ENCODE peak calls at places on chromosomes 4 and X, in six cellular contexts. M is activated T-cell treated with anti-CD3 and anti-CD28 coated beads, Interleukin-2, amount 50 U/mL, for 4 hours; U is brain microvascular endothelial cell; C is stimulated activated CD4-positive, alpha-beta T cell treated with anti-CD3 and anti-CD28 coated beads, Interleukin-15, amount 100 ng/mL, for 48 hours; A is CD4-positive, CD25-positive, alpha-beta regulatory T cell; F is amniotic stem cell. P is an unnamed sample.

GRCh38 chr4:17613761-17614415 is 553 bp upstream of the MED28 start:
- DNase-seq in A (peak), M (no peak), C (no peak), F (peak), U (peak), P (no peak)

GRCh38 chrX:40736170-40736505 is 796 bp upstream of the MED14 start:
- DNase-seq in M (no peak), F (no peak), A (no peak), U (no peak), C (no peak), P (no peak)

GRCh38 chrX:101485212-101486064 is at the start of gene ARMCX4:
- DNase-seq in U (peak), C (peak), M (peak), F (no peak), A (peak), P (peak)

GRCh38 chr4:109967798-109968520 is 55.3 kb downstream of the EGF start:
- DNase-seq in C (no peak), F (no peak), M (no peak), A (no peak), U (no peak), P (no peak)

GRCh38 chr4:156575430-156576073 is 396.0 kb downstream of the PDGFC start:
- DNase-seq in C (no peak), F (no peak), U (no peak), M (no peak), A (no peak), P (no peak)

GRCh38 chrX:38879631-38880220 is 78.5 kb downstream of the MID1IP1 start:
- DNase-seq in C (no peak), A (no peak), F (no peak), M (no peak), U (no peak), P (peak)

GRCh38 chrX:16882188-16882587 is 12.0 kb upstream of the RBBP7 start:
- DNase-seq in A (no peak), F (no peak), C (no peak), U (no peak), M (no peak), P (peak)

GRCh38 chrX:116732214-116732613 is 269.4 kb upstream of the CT83 start:
- DNase-seq in C (no peak), M (no peak), U (no peak), F (no peak), A (no peak), P (no peak)

GRCh38 chrX:104351173-104351769 is 96.5 kb upstream of the ESX1 start:
- DNase-seq in C (no peak), M (no peak), A (no peak), U (peak), F (peak), P (no peak)

GRCh38 chr4:111046811-111047210 is 423.9 kb upstream of the PITX2 start:
- DNase-seq in U (no peak), M (no peak), C (no peak), F (no peak), A (no peak), P (no peak)

GRCh38 chrX:46710927-46711623 is 47.8 kb downstream of the SLC9A7 start:
- DNase-seq in F (no peak), C (no peak), M (no peak), U (no peak), A (no peak), P (no peak)

GRCh38 chrX:24190500-24191156 is 41.1 kb downstream of the ZFX start:
- DNase-seq in M (no peak), C (no peak), A (no peak), F (peak), U (no peak), P (no peak)

GRCh38 chrX:19334945-19335626 is 8.6 kb upstream of the PDHA1 start:
- DNase-seq in U (peak), F (no peak), C (peak), A (no peak), M (no peak), P (no peak)

GRCh38 chrX:133699023-133699728 is 283.9 kb upstream of the GPC4 start:
- DNase-seq in A (no peak), U (no peak), C (no peak), F (no peak), M (no peak), P (no peak)

GRCh38 chr4:173237152-173237551 is 68.5 kb downstream of the GALNT7 start:
- DNase-seq in M (no peak), U (no peak), F (no peak), A (no peak), C (no peak), P (no peak)

GRCh38 chr4:75251547-75251946 is 262.7 kb downstream of the RCHY1 start:
- DNase-seq in U (no peak), M (no peak), A (no peak), C (no peak), F (no peak), P (no peak)

GRCh38 chr4:40178672-40179071 is 18.2 kb upstream of the RHOH start:
- DNase-seq in C (no peak), U (no peak), F (no peak), M (no peak), A (no peak), P (no peak)

P was measured in left ventricle myocardium inferior.